ENCODE peak calls at places on chromosomes 11 and 22, in four cellular contexts. A, Y, S and D are unnamed samples.
A peak's percentile ranks its signal among the peaks of the same experiment; 100 is the strongest.

GRCh38 chr22:47161631-47162030 is 399.2 kb downstream of the TBC1D22A start:
- DNase-seq in Y (no peak), S (no peak), A (no peak), D (peak; percentile 33)

GRCh38 chr11:35683728-35684339 is 21.3 kb downstream of the TRIM44 start:
- DNase-seq in Y (no peak), S (no peak), A (peak; percentile 58), D (no peak)

GRCh38 chr11:131495417-131495816 is 125.0 kb downstream of the NTM start:
- DNase-seq in A (no peak), S (no peak), Y (no peak), D (no peak)

GRCh38 chr11:74749127-74749964 is 697 bp downstream of the RNF169 start:
- DNase-seq in A (peak; percentile 72), S (peak; percentile 64), Y (peak; percentile 44), D (peak; percentile 45)

GRCh38 chr22:43126506-43127165 is 16.1 kb downstream of the BIK start:
- DNase-seq in Y (no peak), S (peak; percentile 82), A (peak; percentile 83), D (no peak)

GRCh38 chr11:112016088-112016764 is 9.0 kb upstream of the DLAT start:
- DNase-seq in S (no peak), A (peak; percentile 37), Y (no peak), D (no peak)

GRCh38 chr22:39476664-39477063 is 19.9 kb downstream of the MGAT3 start:
- DNase-seq in S (no peak), Y (no peak), A (no peak), D (no peak)

GRCh38 chr22:44366372-44367310 is 53.9 kb upstream of the SHISAL1 start:
- DNase-seq in A (no peak), Y (peak; percentile 40), S (no peak), D (no peak)

GRCh38 chr11:34343153-34343552 is 14.7 kb downstream of the ABTB2 start:
- DNase-seq in A (peak; percentile 80), Y (no peak), S (peak; percentile 85), D (no peak)

GRCh38 chr11:112961146-112961668 is at the start of gene NCAM1:
- DNase-seq in S (peak; percentile 96), A (peak; percentile 36), Y (peak; percentile 90), D (peak; percentile 96)

GRCh38 chr11:65640483-65641207 is 2.7 kb downstream of the SIPA1 start:
- DNase-seq in Y (no peak), S (no peak), A (no peak), D (no peak)

GRCh38 chr11:11148104-11148509 is 204.9 kb downstream of the CSNK2A3 start:
- DNase-seq in S (peak; percentile 48), Y (no peak), A (peak; percentile 98), D (no peak)

GRCh38 chr11:2585566-2586090 is 114.2 kb downstream of the KCNQ1OT1 start:
- DNase-seq in Y (no peak), S (no peak), A (no peak), D (no peak)

GRCh38 chr22:36244522-36245391 is 5.4 kb upstream of the APOL2 start:
- DNase-seq in A (peak; percentile 55), S (no peak), Y (no peak), D (no peak)

GRCh38 chr11:108500721-108501120 is 2.5 kb upstream of the POGLUT3 start:
- DNase-seq in S (no peak), Y (no peak), A (no peak), D (no peak)

GRCh38 chr22:46110215-46110614 is 40.1 kb upstream of the PPARA start:
- DNase-seq in A (peak; percentile 82), S (peak; percentile 63), Y (no peak), D (no peak)

GRCh38 chr11:117437791-117438130 is 110.1 kb downstream of the CEP164 start:
- DNase-seq in S (no peak), A (no peak), Y (no peak), D (no peak)

GRCh38 chr11:68827733-68828132 is 14.0 kb downstream of the CPT1A start:
- DNase-seq in A (no peak), Y (no peak), S (no peak), D (no peak)

GRCh38 chr22:39959640-39960447 is at the start of gene TMA7B:
- DNase-seq in S (peak; percentile 82), Y (peak; percentile 56), A (peak; percentile 78), D (no peak)

GRCh38 chr11:65274734-65275682 is 13.2 kb downstream of the POLA2 start:
- DNase-seq in S (peak; percentile 92), A (peak; percentile 96), Y (no peak), D (peak; percentile 66)

GRCh38 chr11:134762248-134763029 is 350.4 kb upstream of the B3GAT1 start:
- DNase-seq in A (no peak), S (no peak), Y (no peak), D (no peak)

GRCh38 chr11:31958086-31958735 is 132.7 kb upstream of the RCN1 start:
- DNase-seq in S (no peak), A (peak; percentile 79), Y (no peak), D (no peak)

GRCh38 chr11:99069831-99070444 is 49.2 kb downstream of the CNTN5 start:
- DNase-seq in Y (peak; percentile 79), A (no peak), S (peak; percentile 67), D (peak; percentile 88)

GRCh38 chr11:112166561-112166960 is 611 bp upstream of the TEX12 start:
- DNase-seq in Y (no peak), S (no peak), A (peak; percentile 86), D (no peak)

GRCh38 chr22:45707605-45708004 is 36.0 kb downstream of the ATXN10 start:
- DNase-seq in Y (no peak), S (no peak), A (no peak), D (no peak)

GRCh38 chr11:72581067-72581466 is 93.2 kb downstream of the PDE2A start:
- DNase-seq in S (no peak), Y (no peak), A (no peak), D (no peak)

GRCh38 chr11:35029979-35030378 is 109.0 kb upstream of the CD44 start:
- DNase-seq in Y (no peak), A (peak; percentile 97), S (peak; percentile 82), D (no peak)

GRCh38 chr11:34825670-34826383 is 90.4 kb downstream of the APIP start:
- DNase-seq in S (no peak), A (no peak), Y (no peak), D (no peak)

GRCh38 chr22:47772864-47773263 is 1010.4 kb downstream of the TBC1D22A start:
- DNase-seq in S (no peak), A (no peak), Y (no peak), D (no peak)

GRCh38 chr11:102476069-102476468 is 23.5 kb upstream of the TMEM123 start:
- DNase-seq in A (peak; percentile 14), S (no peak), Y (no peak), D (no peak)

GRCh38 chr11:32884770-32885384 is 7.7 kb upstream of the QSER1 start:
- DNase-seq in S (no peak), A (peak; percentile 44), Y (no peak), D (no peak)

GRCh38 chr11:59197990-59198389 is 14.7 kb downstream of the MPEG1 start:
- DNase-seq in A (peak; percentile 64), S (no peak), Y (no peak), D (peak; percentile 72)

GRCh38 chr11:115471367-115471766 is 32.8 kb downstream of the CADM1 start:
- DNase-seq in A (no peak), S (no peak), Y (no peak), D (no peak)

GRCh38 chr22:37127350-37127878 is 17.9 kb upstream of the TMPRSS6 start:
- DNase-seq in Y (no peak), S (no peak), A (no peak), D (no peak)

GRCh38 chr22:44818727-44819126 is 66.4 kb downstream of the ARHGAP8 start:
- DNase-seq in S (no peak), Y (no peak), A (no peak), D (no peak)

GRCh38 chr22:19610518-19611253 is 86.5 kb upstream of the CLDN5 start:
- DNase-seq in A (no peak), S (no peak), Y (no peak), D (no peak)

GRCh38 chr11:13329670-13330401 is 52.2 kb downstream of the BMAL1 start:
- DNase-seq in A (peak; percentile 64), S (peak; percentile 57), Y (no peak), D (peak; percentile 96)

GRCh38 chr22:39703890-39704658 is 133.5 kb downstream of the CACNA1I start:
- DNase-seq in S (no peak), A (peak; percentile 63), Y (no peak), D (no peak)